ENCODE peak calls at places on chromosomes 16 and 17, in six cellular contexts. I is T-helper 1 cell, J is epithelial cell of esophagus, T is A549, H is pancreas, R is tibial artery. S is an unnamed sample.

GRCh38 chr17:36485027-36485426 is 1.5 kb upstream of the ZNHIT3 start:
- DNase-seq in I (no peak), J (no peak), T (no peak), H (no peak), R (no peak), S (no peak)

GRCh38 chr16:11394593-11394960 is 49.3 kb downstream of the RMI2 start:
- DNase-seq in I (no peak), J (no peak), T (no peak), H (no peak), R (no peak), S (no peak)

GRCh38 chr17:4369557-4370230 is 3.2 kb upstream of the UBE2G1 start:
- DNase-seq in I (no peak), J (no peak), T (no peak), H (no peak), R (no peak), S (no peak)

GRCh38 chr17:55795098-55795497 is 44.2 kb downstream of the PCTP start:
- DNase-seq in I (no peak), J (no peak), T (no peak), H (no peak), R (no peak), S (no peak)

GRCh38 chr16:10558746-10559641 is 21.4 kb downstream of the EMP2 start:
- DNase-seq in I (no peak), J (no peak), T (no peak), H (peak), R (peak), S (peak)

GRCh38 chr16:29811896-29812665 is at the start of gene PRRT2:
- DNase-seq in I (peak), J (no peak), T (no peak), H (peak), R (peak), S (no peak)

GRCh38 chr17:83125515-83126274 is 46.3 kb downstream of the METRNL start:
- DNase-seq in I (no peak), J (no peak), T (no peak), H (no peak), R (peak), S (peak)

GRCh38 chr16:85520853-85521736 is 92.0 kb upstream of the GSE1 start:
- DNase-seq in I (no peak), J (peak), T (no peak), H (peak), R (no peak), S (peak)

GRCh38 chr16:77675464-77676324 is 46.6 kb upstream of the NUDT7 start:
- DNase-seq in I (peak), J (peak), T (peak), H (peak), R (peak), S (peak)